ENCODE peak calls at places on chromosomes 12 and 14, in five cellular contexts. A is NCI-H526 treated with DMSO at 0.1 percent for 48 hours, N is MV-4-11, I is M059J, H is K562. J is an unnamed sample.

GRCh38 chr14:74852922-74853530 is 22.9 kb downstream of the PROX2 start:
- DNase-seq in N (no peak), A (no peak), H (no peak), I (peak; percentile 9), J (peak; percentile 42)

GRCh38 chr12:3532931-3533702 is 42.1 kb downstream of the PRMT8 start:
- DNase-seq in A (no peak), N (no peak), H (no peak), I (no peak), J (no peak)

GRCh38 chr12:51827925-51828818 is 20.3 kb downstream of the FIGNL2 start:
- DNase-seq in I (peak; percentile 68), A (peak; percentile 20), N (peak; percentile 66), H (no peak), J (peak; percentile 81)

GRCh38 chr12:103996595-103996994 is 30.9 kb downstream of the TDG start:
- DNase-seq in H (no peak), I (no peak), N (no peak), A (no peak), J (no peak)

GRCh38 chr12:106195638-106196037 is 52.2 kb downstream of the CKAP4 start:
- DNase-seq in A (no peak), I (peak; percentile 32), H (no peak), N (peak; percentile 84), J (peak; percentile 66)

GRCh38 chr14:91138511-91139359 is 24.9 kb downstream of the DGLUCY start:
- DNase-seq in H (peak; percentile 34), I (no peak), N (peak; percentile 62), A (no peak), J (no peak)

GRCh38 chr14:100586520-100587247 is 533 bp downstream of the BEGAIN start:
- DNase-seq in N (no peak), H (no peak), I (peak; percentile 41), A (no peak), J (peak; percentile 34)

GRCh38 chr12:72207756-72208155 is 64.4 kb upstream of the TRHDE start:
- DNase-seq in H (no peak), N (no peak), A (no peak), I (no peak), J (peak; percentile 11)

GRCh38 chr12:10191865-10192264 is 13.0 kb downstream of the TMEM52B start:
- DNase-seq in H (no peak), I (peak; percentile 94), A (no peak), N (no peak), J (peak; percentile 87)

GRCh38 chr14:52079239-52079956 is 10.5 kb upstream of the NID2 start:
- DNase-seq in I (peak; percentile 60), N (no peak), A (no peak), H (no peak), J (peak; percentile 60)

GRCh38 chr14:61438860-61439765 is 117.7 kb downstream of the PRKCH start:
- DNase-seq in N (peak; percentile 77), H (no peak), I (peak; percentile 68), A (no peak), J (peak; percentile 30)

GRCh38 chr12:53076461-53076860 is 2.7 kb downstream of the SPRYD3 start:
- DNase-seq in A (no peak), N (no peak), I (no peak), H (no peak), J (no peak)

GRCh38 chr12:57126061-57126460 is 2.2 kb upstream of the LRP1 start:
- DNase-seq in H (no peak), A (no peak), I (no peak), N (no peak), J (no peak)

GRCh38 chr12:71958993-71959588 is 20.4 kb downstream of the TPH2 start:
- DNase-seq in H (no peak), N (no peak), A (no peak), I (peak; percentile 15), J (peak; percentile 36)

GRCh38 chr12:82797480-82797879 is 110.8 kb downstream of the TMTC2 start:
- DNase-seq in A (no peak), H (no peak), I (no peak), N (no peak), J (no peak)

GRCh38 chr12:113954547-113954946 is 11.6 kb downstream of the RBM19 start:
- DNase-seq in N (no peak), I (no peak), A (no peak), H (no peak), J (no peak)

J was measured in astrocyte.